ENCODE peak calls at places on chromosomes 7 and 10, in eight cellular contexts. One of them, this sample, is unnamed.

GRCh38 chr7:21353388-21353780 is 74.5 kb upstream of the SP4 start:
- DNase-seq in activated naive CD4-positive, alpha-beta T cell treated with anti-CD3 and anti-CD28 coated beads for 36 hours: no peak
- DNase-seq in NCI-H2081: no peak
- DNase-seq in GM23248: no peak
- DNase-seq in WTC11: no peak
- DNase-seq in prostate gland: no peak
- DNase-seq in CD8-positive, alpha-beta memory T cell: no peak
- DNase-seq in HCEC 1CT: no peak
- DNase-seq in this sample: no peak

GRCh38 chr7:91660734-91661355 is 219.7 kb downstream of the MTERF1 start:
- DNase-seq in CD8-positive, alpha-beta memory T cell: no peak
- DNase-seq in activated naive CD4-positive, alpha-beta T cell treated with anti-CD3 and anti-CD28 coated beads for 36 hours: no peak
- DNase-seq in prostate gland: no peak
- DNase-seq in NCI-H2081: no peak
- DNase-seq in WTC11: no peak
- DNase-seq in HCEC 1CT: no peak
- DNase-seq in GM23248: no peak
- DNase-seq in this sample: no peak

GRCh38 chr7:55237156-55237721 is 127.9 kb upstream of the LANCL2 start:
- DNase-seq in WTC11: no peak
- DNase-seq in CD8-positive, alpha-beta memory T cell: no peak
- DNase-seq in HCEC 1CT: no peak
- DNase-seq in GM23248: no peak
- DNase-seq in activated naive CD4-positive, alpha-beta T cell treated with anti-CD3 and anti-CD28 coated beads for 36 hours: no peak
- DNase-seq in prostate gland: no peak
- DNase-seq in NCI-H2081: no peak
- DNase-seq in this sample: no peak

GRCh38 chr7:67841896-67842295 is 845.3 kb downstream of the TYW1 start:
- DNase-seq in NCI-H2081: no peak
- DNase-seq in WTC11: no peak
- DNase-seq in activated naive CD4-positive, alpha-beta T cell treated with anti-CD3 and anti-CD28 coated beads for 36 hours: no peak
- DNase-seq in CD8-positive, alpha-beta memory T cell: no peak
- DNase-seq in HCEC 1CT: no peak
- DNase-seq in prostate gland: no peak
- DNase-seq in GM23248: no peak
- DNase-seq in this sample: no peak

GRCh38 chr7:102431617-102432298 is 1.6 kb upstream of the ORAI2 start:
- DNase-seq in WTC11: no peak
- DNase-seq in activated naive CD4-positive, alpha-beta T cell treated with anti-CD3 and anti-CD28 coated beads for 36 hours: peak; percentile 80
- DNase-seq in GM23248: no peak
- DNase-seq in prostate gland: peak; percentile 58
- DNase-seq in CD8-positive, alpha-beta memory T cell: peak; percentile 74
- DNase-seq in NCI-H2081: peak; percentile 33
- DNase-seq in HCEC 1CT: no peak
- DNase-seq in this sample: no peak

GRCh38 chr7:741191-741671 is 14.2 kb upstream of the PRKAR1B start:
- DNase-seq in HCEC 1CT: no peak
- DNase-seq in WTC11: no peak
- DNase-seq in prostate gland: no peak
- DNase-seq in CD8-positive, alpha-beta memory T cell: no peak
- DNase-seq in GM23248: no peak
- DNase-seq in NCI-H2081: no peak
- DNase-seq in activated naive CD4-positive, alpha-beta T cell treated with anti-CD3 and anti-CD28 coated beads for 36 hours: no peak
- DNase-seq in this sample: no peak

GRCh38 chr10:6401562-6402348 is 178.3 kb downstream of the PRKCQ start:
- DNase-seq in prostate gland: peak; percentile 80
- DNase-seq in CD8-positive, alpha-beta memory T cell: peak; percentile 66
- DNase-seq in HCEC 1CT: peak; percentile 84
- DNase-seq in WTC11: peak; percentile 74
- DNase-seq in activated naive CD4-positive, alpha-beta T cell treated with anti-CD3 and anti-CD28 coated beads for 36 hours: peak; percentile 75
- DNase-seq in NCI-H2081: peak; percentile 77
- DNase-seq in GM23248: peak; percentile 96
- DNase-seq in this sample: peak; percentile 80

GRCh38 chr10:129768437-129769355 is 195.4 kb downstream of the EBF3 start:
- DNase-seq in CD8-positive, alpha-beta memory T cell: no peak
- DNase-seq in prostate gland: no peak
- DNase-seq in GM23248: no peak
- DNase-seq in NCI-H2081: no peak
- DNase-seq in activated naive CD4-positive, alpha-beta T cell treated with anti-CD3 and anti-CD28 coated beads for 36 hours: no peak
- DNase-seq in HCEC 1CT: no peak
- DNase-seq in WTC11: peak; percentile 73
- DNase-seq in this sample: peak; percentile 32

GRCh38 chr7:63008366-63008765 is 990.3 kb upstream of the ZNF722 start:
- DNase-seq in CD8-positive, alpha-beta memory T cell: no peak
- DNase-seq in WTC11: no peak
- DNase-seq in activated naive CD4-positive, alpha-beta T cell treated with anti-CD3 and anti-CD28 coated beads for 36 hours: no peak
- DNase-seq in HCEC 1CT: no peak
- DNase-seq in GM23248: peak; percentile 10
- DNase-seq in prostate gland: no peak
- DNase-seq in NCI-H2081: no peak
- DNase-seq in this sample: no peak

GRCh38 chr7:7438851-7439250 is 96.8 kb downstream of the COL28A1 start:
- DNase-seq in WTC11: no peak
- DNase-seq in CD8-positive, alpha-beta memory T cell: no peak
- DNase-seq in NCI-H2081: peak; percentile 45
- DNase-seq in HCEC 1CT: peak; percentile 99
- DNase-seq in activated naive CD4-positive, alpha-beta T cell treated with anti-CD3 and anti-CD28 coated beads for 36 hours: no peak
- DNase-seq in prostate gland: no peak
- DNase-seq in GM23248: peak; percentile 99
- DNase-seq in this sample: no peak

GRCh38 chr10:59805043-59805442 is 51.8 kb upstream of the MRLN start:
- DNase-seq in NCI-H2081: peak; percentile 7
- DNase-seq in WTC11: peak; percentile 69
- DNase-seq in activated naive CD4-positive, alpha-beta T cell treated with anti-CD3 and anti-CD28 coated beads for 36 hours: peak; percentile 34
- DNase-seq in CD8-positive, alpha-beta memory T cell: no peak
- DNase-seq in prostate gland: peak; percentile 17
- DNase-seq in GM23248: peak; percentile 24
- DNase-seq in HCEC 1CT: no peak
- DNase-seq in this sample: no peak

GRCh38 chr10:73522263-73522662 is 26.4 kb upstream of the PPP3CB start:
- DNase-seq in activated naive CD4-positive, alpha-beta T cell treated with anti-CD3 and anti-CD28 coated beads for 36 hours: no peak
- DNase-seq in prostate gland: no peak
- DNase-seq in WTC11: no peak
- DNase-seq in GM23248: peak; percentile 32
- DNase-seq in HCEC 1CT: peak; percentile 46
- DNase-seq in CD8-positive, alpha-beta memory T cell: no peak
- DNase-seq in NCI-H2081: no peak
- DNase-seq in this sample: no peak